ENCODE peak calls at places on chromosomes 3 and 15, in six cellular contexts. One of them, this sample, is unnamed.
A peak's percentile ranks its signal among the peaks of the same experiment; 100 is the strongest.

GRCh38 chr3:138944136-138944658 is 2.7 kb downstream of the FOXL2 start:
- DNase-seq in sigmoid colon: no peak
- DNase-seq in psoas muscle: no peak
- DNase-seq in vagina: no peak
- DNase-seq in GM23338: peak; percentile 76
- DNase-seq in AG04449: no peak
- DNase-seq in this sample: no peak

GRCh38 chr3:114496874-114497273 is 203.0 kb downstream of the TIGIT start:
- DNase-seq in sigmoid colon: no peak
- DNase-seq in psoas muscle: peak; percentile 51
- DNase-seq in vagina: no peak
- DNase-seq in GM23338: no peak
- DNase-seq in AG04449: no peak
- DNase-seq in this sample: peak; percentile 22

GRCh38 chr3:100108464-100109079 is 5.7 kb downstream of the FILIP1L start:
- DNase-seq in sigmoid colon: no peak
- DNase-seq in psoas muscle: peak; percentile 54
- DNase-seq in vagina: no peak
- DNase-seq in GM23338: no peak
- DNase-seq in AG04449: no peak
- DNase-seq in this sample: no peak

GRCh38 chr15:35958021-35958420 is 412.1 kb upstream of the DPH6 start:
- DNase-seq in sigmoid colon: no peak
- DNase-seq in psoas muscle: no peak
- DNase-seq in vagina: no peak
- DNase-seq in GM23338: no peak
- DNase-seq in AG04449: peak; percentile 49
- DNase-seq in this sample: no peak

GRCh38 chr3:2024037-2024436 is 74.6 kb upstream of the CNTN4 start:
- DNase-seq in sigmoid colon: no peak
- DNase-seq in psoas muscle: no peak
- DNase-seq in vagina: no peak
- DNase-seq in GM23338: no peak
- DNase-seq in AG04449: no peak
- DNase-seq in this sample: peak; percentile 19

GRCh38 chr3:57130426-57131209 is 34.5 kb downstream of the IL17RD start:
- DNase-seq in sigmoid colon: no peak
- DNase-seq in psoas muscle: peak; percentile 64
- DNase-seq in vagina: no peak
- DNase-seq in GM23338: peak; percentile 99
- DNase-seq in AG04449: no peak
- DNase-seq in this sample: no peak

GRCh38 chr15:66252411-66253295 is 897 bp downstream of the MEGF11 start:
- DNase-seq in sigmoid colon: peak; percentile 70
- DNase-seq in psoas muscle: peak; percentile 72
- DNase-seq in vagina: no peak
- DNase-seq in GM23338: peak; percentile 78
- DNase-seq in AG04449: no peak
- DNase-seq in this sample: no peak

GRCh38 chr3:127172670-127173515 is 20.0 kb upstream of the PRR23E start:
- DNase-seq in sigmoid colon: no peak
- DNase-seq in psoas muscle: no peak
- DNase-seq in vagina: peak; percentile 67
- DNase-seq in GM23338: peak; percentile 16
- DNase-seq in AG04449: no peak
- DNase-seq in this sample: no peak

GRCh38 chr15:82739086-82739485 is 29.4 kb upstream of the AP3B2 start:
- DNase-seq in sigmoid colon: no peak
- DNase-seq in psoas muscle: no peak
- DNase-seq in vagina: no peak
- DNase-seq in GM23338: no peak
- DNase-seq in AG04449: no peak
- DNase-seq in this sample: no peak

GRCh38 chr3:170903123-170903522 is 5.3 kb downstream of the EIF5A2 start:
- DNase-seq in sigmoid colon: no peak
- DNase-seq in psoas muscle: no peak
- DNase-seq in vagina: no peak
- DNase-seq in GM23338: no peak
- DNase-seq in AG04449: no peak
- DNase-seq in this sample: no peak

GRCh38 chr3:99637041-99637380 is 1.4 kb upstream of the COL8A1 start:
- DNase-seq in sigmoid colon: no peak
- DNase-seq in psoas muscle: no peak
- DNase-seq in vagina: no peak
- DNase-seq in GM23338: peak; percentile 76
- DNase-seq in AG04449: no peak
- DNase-seq in this sample: no peak

GRCh38 chr3:155859859-155860258 is 5.6 kb upstream of the SLC33A1 start:
- DNase-seq in sigmoid colon: no peak
- DNase-seq in psoas muscle: no peak
- DNase-seq in vagina: no peak
- DNase-seq in GM23338: no peak
- DNase-seq in AG04449: no peak
- DNase-seq in this sample: no peak

GRCh38 chr3:46711305-46711704 is 6.4 kb downstream of the PRSS50 start:
- DNase-seq in sigmoid colon: peak; percentile 50
- DNase-seq in psoas muscle: no peak
- DNase-seq in vagina: no peak
- DNase-seq in GM23338: no peak
- DNase-seq in AG04449: no peak
- DNase-seq in this sample: no peak

GRCh38 chr15:53762916-53763315 is 3.5 kb upstream of the WDR72 start:
- DNase-seq in sigmoid colon: no peak
- DNase-seq in psoas muscle: no peak
- DNase-seq in vagina: no peak
- DNase-seq in GM23338: no peak
- DNase-seq in AG04449: no peak
- DNase-seq in this sample: no peak

GRCh38 chr3:184472723-184473419 is 88.7 kb upstream of the EPHB3 start:
- DNase-seq in sigmoid colon: peak; percentile 80
- DNase-seq in psoas muscle: peak; percentile 62
- DNase-seq in vagina: no peak
- DNase-seq in GM23338: no peak
- DNase-seq in AG04449: no peak
- DNase-seq in this sample: no peak

GRCh38 chr15:57462391-57462790 is 86.1 kb downstream of the CGNL1 start:
- DNase-seq in sigmoid colon: no peak
- DNase-seq in psoas muscle: no peak
- DNase-seq in vagina: no peak
- DNase-seq in GM23338: no peak
- DNase-seq in AG04449: no peak
- DNase-seq in this sample: no peak

DNA sequence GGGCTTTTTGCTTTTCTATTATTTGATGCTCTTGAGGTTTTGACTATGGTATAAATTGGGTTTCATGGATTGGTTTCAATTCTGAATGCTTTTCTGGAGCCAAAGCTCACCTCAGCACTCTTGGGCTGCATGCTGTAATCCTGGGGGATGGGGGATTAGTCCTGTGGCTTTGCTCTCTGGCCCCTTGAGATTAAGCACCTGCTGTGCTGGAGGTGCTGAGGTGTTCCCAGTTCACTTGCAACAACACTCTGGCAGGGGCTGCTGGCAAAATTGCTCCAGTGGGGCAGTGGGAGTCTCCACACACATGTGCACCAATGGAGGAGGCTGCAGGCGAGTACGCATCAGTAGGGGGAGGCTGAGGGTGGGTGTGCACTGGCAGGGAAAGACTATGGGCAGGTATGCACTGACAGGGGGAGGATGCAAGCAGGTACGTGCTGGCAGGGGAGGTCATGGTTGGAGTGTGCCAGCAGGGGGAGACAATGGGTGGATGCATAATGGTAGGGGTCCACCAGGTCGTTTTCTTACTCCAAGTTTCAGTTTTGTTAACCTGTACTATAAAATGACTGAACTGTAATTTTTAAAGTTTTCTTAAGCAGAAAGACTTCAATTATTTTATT is 489.2 kb downstream of the FGF12 start:
- DNase-seq in sigmoid colon: no peak
- DNase-seq in psoas muscle: no peak
- DNase-seq in vagina: no peak
- DNase-seq in GM23338: peak; percentile 25
- DNase-seq in AG04449: no peak
- DNase-seq in this sample: no peak
- TF ChIP-seq CTCF in sigmoid colon: no peak
- TF ChIP-seq CTCF in psoas muscle: no peak
- TF ChIP-seq CTCF in vagina: no peak
- TF ChIP-seq CTCF in GM23338: peak; percentile 63
- TF ChIP-seq CTCF in AG04449: no peak
- TF ChIP-seq CTCF in this sample: peak; percentile 26

GRCh38 chr15:88255109-88255495 is 1.4 kb downstream of the NTRK3 start:
- DNase-seq in sigmoid colon: no peak
- DNase-seq in psoas muscle: no peak
- DNase-seq in vagina: no peak
- DNase-seq in GM23338: peak; percentile 37
- DNase-seq in AG04449: no peak
- DNase-seq in this sample: no peak

GRCh38 chr15:88258021-88258641 is 1.6 kb upstream of the NTRK3 start:
- DNase-seq in sigmoid colon: no peak
- DNase-seq in psoas muscle: no peak
- DNase-seq in vagina: no peak
- DNase-seq in GM23338: peak; percentile 90
- DNase-seq in AG04449: no peak
- DNase-seq in this sample: no peak

GRCh38 chr15:88257311-88257901 is 867 bp upstream of the NTRK3 start:
- DNase-seq in sigmoid colon: no peak
- DNase-seq in psoas muscle: no peak
- DNase-seq in vagina: no peak
- DNase-seq in GM23338: peak; percentile 45
- DNase-seq in AG04449: no peak
- DNase-seq in this sample: no peak

GRCh38 chr15:88256261-88257230 is at the start of gene NTRK3:
- DNase-seq in sigmoid colon: no peak
- DNase-seq in psoas muscle: no peak
- DNase-seq in vagina: no peak
- DNase-seq in GM23338: peak; percentile 78
- DNase-seq in AG04449: no peak
- DNase-seq in this sample: no peak

DNA sequence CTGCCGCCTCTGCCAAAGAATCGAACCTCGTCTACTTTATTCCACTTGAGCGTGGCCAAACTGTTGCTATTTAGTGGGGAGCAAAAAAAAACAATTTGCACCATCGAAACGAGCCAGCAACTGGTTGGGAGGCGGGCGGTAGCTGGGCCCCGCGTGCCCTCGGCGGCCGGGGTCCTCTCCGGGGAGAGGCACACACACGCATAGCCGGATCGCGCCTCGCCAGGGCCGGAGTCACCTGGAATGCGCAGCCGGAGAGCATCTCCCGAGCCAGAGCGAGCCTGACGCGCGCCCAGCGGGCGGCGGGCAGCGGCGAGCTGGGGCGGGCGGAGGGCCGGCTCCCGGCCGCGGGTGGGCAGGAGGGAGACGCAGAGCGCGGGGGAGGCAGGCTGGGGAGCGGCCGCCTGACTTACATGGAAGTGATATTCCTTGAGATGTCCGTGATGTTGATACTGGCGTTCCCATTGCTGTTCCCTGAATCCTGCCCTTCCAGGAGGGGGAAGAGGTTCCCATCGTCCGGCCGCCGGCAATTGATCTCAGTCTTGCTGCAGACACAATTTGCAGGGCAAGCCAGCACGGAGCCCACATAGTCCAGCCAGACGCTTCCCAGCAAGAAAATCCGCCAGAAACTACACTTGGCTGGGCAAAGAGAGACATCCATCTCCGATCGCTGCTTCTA is 905 bp downstream of the NTRK3 start:
- DNase-seq in sigmoid colon: no peak
- DNase-seq in psoas muscle: no peak
- DNase-seq in vagina: no peak
- DNase-seq in GM23338: peak; percentile 81
- DNase-seq in AG04449: no peak
- DNase-seq in this sample: no peak
- H3K4me3 ChIP-seq in sigmoid colon: peak overlapping the region; percentile 36
- H3K4me3 ChIP-seq in psoas muscle: peak overlapping the region; percentile 63
- H3K4me3 ChIP-seq in vagina: peak overlapping the region; percentile 46
- H3K4me3 ChIP-seq in GM23338: peak overlapping the region; percentile 87
- H3K4me3 ChIP-seq in AG04449: peak overlapping the region; percentile 45
- H3K4me3 ChIP-seq in this sample: no peak overlapping the region

GRCh38 chr3:48301814-48302194 is 31.7 kb downstream of the SPINK8 start:
- DNase-seq in sigmoid colon: peak; percentile 68
- DNase-seq in psoas muscle: peak; percentile 58
- DNase-seq in vagina: no peak
- DNase-seq in GM23338: peak; percentile 30
- DNase-seq in AG04449: no peak
- DNase-seq in this sample: no peak

GRCh38 chr3:48297111-48297810 is 36.2 kb downstream of the SPINK8 start:
- DNase-seq in sigmoid colon: no peak
- DNase-seq in psoas muscle: no peak
- DNase-seq in vagina: no peak
- DNase-seq in GM23338: no peak
- DNase-seq in AG04449: no peak
- DNase-seq in this sample: no peak

GRCh38 chr3:48303021-48303420 is 30.4 kb downstream of the SPINK8 start:
- DNase-seq in sigmoid colon: no peak
- DNase-seq in psoas muscle: no peak
- DNase-seq in vagina: no peak
- DNase-seq in GM23338: no peak
- DNase-seq in AG04449: no peak
- DNase-seq in this sample: no peak

GRCh38 chr3:48299746-48300361 is 33.6 kb downstream of the SPINK8 start:
- DNase-seq in sigmoid colon: no peak
- DNase-seq in psoas muscle: no peak
- DNase-seq in vagina: no peak
- DNase-seq in GM23338: no peak
- DNase-seq in AG04449: no peak
- DNase-seq in this sample: no peak

GRCh38 chr3:48301020-48301813 is 32.2 kb downstream of the SPINK8 start:
- DNase-seq in sigmoid colon: peak; percentile 94
- DNase-seq in psoas muscle: peak; percentile 96
- DNase-seq in vagina: no peak
- DNase-seq in GM23338: peak; percentile 92
- DNase-seq in AG04449: peak; percentile 45
- DNase-seq in this sample: peak; percentile 35
- TF ChIP-seq CTCF in sigmoid colon: no peak
- TF ChIP-seq CTCF in psoas muscle: no peak
- TF ChIP-seq CTCF in vagina: no peak
- TF ChIP-seq CTCF in GM23338: no peak
- TF ChIP-seq CTCF in AG04449: no peak
- TF ChIP-seq CTCF in this sample: no peak

DNA sequence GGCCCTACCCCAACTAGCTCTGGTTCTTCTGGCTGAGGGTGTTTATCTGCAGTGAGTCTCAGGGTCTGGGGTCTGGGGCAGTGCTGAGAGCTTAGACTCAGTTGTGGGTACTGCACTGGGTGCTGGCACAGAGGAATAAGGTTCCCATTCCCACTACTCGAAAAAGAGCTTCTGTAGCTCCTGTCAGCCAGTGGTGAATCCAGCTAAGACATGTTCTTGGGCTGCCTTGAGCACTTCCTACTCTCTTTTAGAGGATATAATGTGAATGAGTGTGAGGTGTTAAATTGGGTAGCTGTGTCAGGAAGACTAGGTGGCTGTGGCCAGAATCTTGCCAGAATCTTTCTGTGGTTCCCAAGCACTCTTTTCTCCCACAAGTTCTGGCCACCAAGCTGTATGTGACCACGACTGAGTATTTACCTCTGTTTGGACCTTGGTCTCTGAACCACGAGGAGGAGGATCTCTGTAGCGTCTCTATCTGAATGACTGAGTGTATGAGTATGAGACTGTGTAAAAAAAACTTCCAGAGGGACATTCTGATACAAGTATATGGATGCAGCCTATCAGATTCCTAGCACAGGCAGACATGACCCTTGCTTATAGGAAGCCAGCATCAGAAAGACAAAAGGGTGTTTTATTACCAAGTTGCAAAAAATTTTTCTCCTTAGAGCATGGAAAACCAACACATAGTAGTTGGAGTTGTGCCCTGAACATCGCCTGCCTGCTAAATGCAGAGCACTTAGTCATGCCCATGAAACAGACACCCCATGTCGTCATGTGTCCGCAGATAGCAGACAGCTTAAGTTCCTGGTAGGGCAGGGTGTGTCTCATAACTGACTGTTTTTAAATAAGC is 30.6 kb downstream of the DAG1 start:
- DNase-seq in sigmoid colon: peak; percentile 89
- DNase-seq in psoas muscle: peak; percentile 82
- DNase-seq in vagina: no peak
- DNase-seq in GM23338: no peak
- DNase-seq in AG04449: peak; percentile 95
- DNase-seq in this sample: peak; percentile 82
- H3K4me3 ChIP-seq in sigmoid colon: no peak overlapping the region
- H3K4me3 ChIP-seq in psoas muscle: peak overlapping the region; percentile 24
- H3K4me3 ChIP-seq in vagina: no peak overlapping the region
- H3K4me3 ChIP-seq in GM23338: no peak overlapping the region
- H3K4me3 ChIP-seq in AG04449: no peak overlapping the region
- H3K4me3 ChIP-seq in this sample: no peak overlapping the region

This sample was measured in epithelial cell of proximal tubule.